ENCODE peak calls at places on chromosome 22, in nine cellular contexts. D is stomach, W is hepatocyte, P is HCT116, T is lung, I is heart right ventricle, C is prostate gland, H is H9, X is neural progenitor cell. E is an unnamed sample.
A peak's percentile ranks its signal among the peaks of the same experiment; 100 is the strongest.

GRCh38 chr22:22872722-22873708 is 14.6 kb upstream of the IGLL5 start:
- DNase-seq in D (no peak), W (no peak), P (no peak), T (no peak), I (no peak), C (no peak), H (peak; percentile 4), X (no peak), E (no peak)

GRCh38 chr22:32754413-32755041 is 47.0 kb upstream of the TIMP3 start:
- DNase-seq in D (no peak), W (peak; percentile 79), P (no peak), T (no peak), I (peak; percentile 44), C (no peak), H (no peak), X (no peak), E (no peak)

GRCh38 chr22:26169312-26170111 is at the start of gene SEZ6L:
- DNase-seq in D (no peak), W (peak; percentile 22), P (no peak), T (no peak), I (peak; percentile 29), C (no peak), H (peak; percentile 29), X (peak; percentile 80), E (no peak)

GRCh38 chr22:31818481-31819392 is 64.9 kb downstream of the DEPDC5 start:
- DNase-seq in D (no peak), W (no peak), P (no peak), T (no peak), I (no peak), C (no peak), H (no peak), X (peak; percentile 15), E (no peak)

GRCh38 chr22:48670317-48670716 is 1157.4 kb downstream of the BRD1 start:
- DNase-seq in D (no peak), W (no peak), P (no peak), T (no peak), I (no peak), C (no peak), H (no peak), X (no peak), E (no peak)

GRCh38 chr22:49031746-49032330 is 795.8 kb downstream of the BRD1 start:
- DNase-seq in D (no peak), W (no peak), P (no peak), T (no peak), I (no peak), C (no peak), H (no peak), X (no peak), E (no peak)

GRCh38 chr22:22201185-22201924 is 43.2 kb upstream of the VPREB1 start:
- DNase-seq in D (peak; percentile 48), W (no peak), P (no peak), T (no peak), I (peak; percentile 50), C (no peak), H (peak; percentile 60), X (peak; percentile 49), E (no peak)

GRCh38 chr22:45200862-45201511 is 37.3 kb downstream of the NUP50 start:
- DNase-seq in D (no peak), W (no peak), P (no peak), T (no peak), I (no peak), C (no peak), H (peak; percentile 24), X (no peak), E (no peak)

GRCh38 chr22:47011131-47011854 is 248.8 kb downstream of the TBC1D22A start:
- DNase-seq in D (no peak), W (no peak), P (no peak), T (no peak), I (no peak), C (no peak), H (no peak), X (no peak), E (no peak)

GRCh38 chr22:46620588-46621242 is 529 bp downstream of the GRAMD4 start:
- DNase-seq in D (no peak), W (no peak), P (no peak), T (no peak), I (no peak), C (no peak), H (no peak), X (peak; percentile 0), E (no peak)

GRCh38 chr22:29716814-29717213 is 3.0 kb upstream of the CABP7 start:
- DNase-seq in D (peak; percentile 57), W (peak; percentile 88), P (peak; percentile 24), T (peak; percentile 51), I (peak; percentile 54), C (peak; percentile 35), H (peak; percentile 88), X (peak; percentile 93), E (peak; percentile 63)

GRCh38 chr22:45248832-45249561 is 8.3 kb upstream of the KIAA0930 start:
- DNase-seq in D (no peak), W (no peak), P (no peak), T (no peak), I (no peak), C (no peak), H (no peak), X (no peak), E (no peak)

GRCh38 chr22:43698403-43698802 is 113.7 kb downstream of the EFCAB6 start:
- DNase-seq in D (no peak), W (no peak), P (no peak), T (no peak), I (no peak), C (no peak), H (no peak), X (no peak), E (no peak)

GRCh38 chr22:17477401-17477833 is 85.9 kb upstream of the SLC25A18 start:
- DNase-seq in D (no peak), W (peak; percentile 62), P (no peak), T (peak; percentile 63), I (peak; percentile 29), C (no peak), H (no peak), X (peak; percentile 18), E (no peak)

GRCh38 chr22:38133331-38133730 is 22.8 kb upstream of the BAIAP2L2 start:
- DNase-seq in D (no peak), W (no peak), P (no peak), T (no peak), I (no peak), C (no peak), H (no peak), X (no peak), E (no peak)
- H3K27ac ChIP-seq in D (no peak overlapping the region), W (no peak overlapping the region), P (no peak overlapping the region), T (no peak overlapping the region), I (no peak overlapping the region), C (no peak overlapping the region), H (no peak overlapping the region), X (no peak overlapping the region), E (no peak overlapping the region)

GRCh38 chr22:21025266-21025665 is 7.1 kb downstream of the SLC7A4 start:
- DNase-seq in D (no peak), W (no peak), P (no peak), T (no peak), I (no peak), C (no peak), H (no peak), X (no peak), E (no peak)

GRCh38 chr22:21022955-21023614 is 8.1 kb downstream of the P2RX6 start:
- DNase-seq in D (no peak), W (no peak), P (no peak), T (no peak), I (no peak), C (no peak), H (no peak), X (no peak), E (no peak)

GRCh38 chr22:21020802-21021429 is 6.0 kb downstream of the P2RX6 start:
- DNase-seq in D (no peak), W (no peak), P (no peak), T (no peak), I (no peak), C (no peak), H (peak; percentile 74), X (peak; percentile 55), E (no peak)

GRCh38 chr22:21025763-21026755 is 6.3 kb downstream of the SLC7A4 start:
- DNase-seq in D (no peak), W (no peak), P (no peak), T (no peak), I (no peak), C (no peak), H (no peak), X (no peak), E (no peak)

DNA sequence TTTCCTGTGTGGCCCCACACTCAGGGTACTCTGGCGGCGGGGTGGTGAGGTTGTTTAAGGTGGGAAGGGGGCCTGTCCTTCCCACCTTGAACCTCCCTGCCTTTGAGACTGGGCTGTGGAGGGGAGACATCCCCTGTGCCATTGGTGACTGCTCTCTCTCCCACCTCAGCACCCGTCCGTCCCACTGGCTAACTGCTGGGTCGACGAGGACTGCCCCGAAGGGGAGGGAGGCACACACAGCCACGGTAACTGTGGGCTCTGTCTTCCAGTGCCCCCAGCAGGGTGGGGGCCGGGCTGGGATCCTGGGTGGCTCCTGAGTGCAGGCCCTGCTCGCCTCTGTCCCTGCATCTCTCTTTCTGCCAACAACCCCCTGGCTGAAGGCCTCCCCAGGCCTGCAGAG is 7.5 kb downstream of the P2RX6 start:
- DNase-seq in D (no peak), W (no peak), P (no peak), T (no peak), I (no peak), C (no peak), H (no peak), X (no peak), E (no peak)
- H3K27ac ChIP-seq in D (no peak overlapping the region), W (no peak overlapping the region), P (no peak overlapping the region), T (no peak overlapping the region), I (no peak overlapping the region), C (no peak overlapping the region), H (no peak overlapping the region), X (no peak overlapping the region), E (no peak overlapping the region)

GRCh38 chr22:40410731-40411505 is 40.5 kb downstream of the SGSM3 start:
- DNase-seq in D (no peak), W (no peak), P (no peak), T (no peak), I (no peak), C (no peak), H (no peak), X (no peak), E (no peak)

GRCh38 chr22:40410272-40410671 is 39.9 kb downstream of the SGSM3 start:
- DNase-seq in D (peak; percentile 52), W (no peak), P (no peak), T (no peak), I (no peak), C (no peak), H (no peak), X (no peak), E (no peak)

GRCh38 chr22:40407831-40408717 is 37.7 kb downstream of the SGSM3 start:
- DNase-seq in D (no peak), W (no peak), P (no peak), T (no peak), I (no peak), C (no peak), H (no peak), X (no peak), E (no peak)

GRCh38 chr22:40408718-40409612 is 38.6 kb downstream of the SGSM3 start:
- DNase-seq in D (no peak), W (no peak), P (no peak), T (no peak), I (no peak), C (no peak), H (no peak), X (no peak), E (no peak)

GRCh38 chr22:40409613-40410113 is 39.3 kb downstream of the SGSM3 start:
- DNase-seq in D (no peak), W (no peak), P (no peak), T (no peak), I (no peak), C (no peak), H (no peak), X (no peak), E (no peak)
- H3K27ac ChIP-seq in D (peak overlapping the region; percentile 46), W (no peak overlapping the region), P (no peak overlapping the region), T (no peak overlapping the region), I (no peak overlapping the region), C (no peak overlapping the region), H (no peak overlapping the region), X (no peak overlapping the region), E (no peak overlapping the region)

GRCh38 chr22:41939981-41940852 is 6.7 kb downstream of the CENPM start:
- DNase-seq in D (peak; percentile 83), W (no peak), P (no peak), T (peak; percentile 39), I (no peak), C (peak; percentile 75), H (no peak), X (no peak), E (no peak)
- H3K27ac ChIP-seq in D (peak overlapping the region; percentile 79), W (peak overlapping the region; percentile 75), P (peak overlapping the region; percentile 42), T (no peak overlapping the region), I (no peak overlapping the region), C (peak overlapping the region; percentile 82), H (no peak overlapping the region), X (no peak overlapping the region), E (peak overlapping the region; percentile 67)